ENCODE peak calls at places on chromosomes 3 and 15, in four cellular contexts. R is A549, H is WTC11, E is H1. M is an unnamed sample.

GRCh38 chr15:50149090-50149489 is 30.1 kb upstream of the ATP8B4 start:
- DNase-seq in E (no peak), R (no peak), H (no peak), M (no peak)

GRCh38 chr15:40762919-40763800 is 708 bp upstream of the GCHFR start:
- DNase-seq in R (no peak), H (peak), E (no peak), M (peak)

GRCh38 chr15:66823601-66824000 is 121.6 kb downstream of the SMAD6 start:
- DNase-seq in H (no peak), R (no peak), E (no peak), M (no peak)

GRCh38 chr3:58116161-58116955 is 94.4 kb downstream of the DNASE1L3 start:
- DNase-seq in E (no peak), H (no peak), R (no peak), M (no peak)

GRCh38 chr3:132038198-132038825 is 3.5 kb upstream of the CPNE4 start:
- DNase-seq in E (no peak), R (peak), H (no peak), M (peak)

GRCh38 chr3:52112056-52112455 is 42.2 kb downstream of the POC1A start:
- DNase-seq in E (no peak), H (no peak), R (no peak), M (no peak)

GRCh38 chr3:30600572-30600971 is 5.8 kb upstream of the TGFBR2 start:
- DNase-seq in R (no peak), E (no peak), H (no peak), M (no peak)

GRCh38 chr15:91132079-91132478 is 32.0 kb downstream of the SV2B start:
- DNase-seq in R (no peak), H (no peak), E (no peak), M (no peak)

GRCh38 chr3:40912461-40912860 is 286.8 kb upstream of the CTNNB1 start:
- DNase-seq in E (no peak), R (no peak), H (no peak), M (no peak)

GRCh38 chr15:39598958-39599845 is 18.3 kb downstream of the THBS1 start:
- DNase-seq in E (no peak), R (no peak), H (no peak), M (no peak)

GRCh38 chr3:110731148-110731547 is 340.5 kb upstream of the NECTIN3 start:
- DNase-seq in E (no peak), H (no peak), R (no peak), M (no peak)

GRCh38 chr3:185250247-185250646 is 3.6 kb downstream of the EHHADH start:
- DNase-seq in E (no peak), R (no peak), H (no peak), M (no peak)

GRCh38 chr3:65894679-65895078 is 144.0 kb downstream of the MAGI1 start:
- DNase-seq in E (no peak), H (no peak), R (no peak), M (no peak)

GRCh38 chr3:134754768-134755559 is 40.1 kb upstream of the EPHB1 start:
- DNase-seq in R (peak), E (peak), H (peak), M (peak)

GRCh38 chr15:72939855-72940631 is 112.2 kb upstream of the NEO1 start:
- DNase-seq in E (no peak), H (no peak), R (no peak), M (no peak)

GRCh38 chr3:72359743-72360142 is 488.5 kb downstream of the SHQ1 start:
- DNase-seq in E (no peak), H (no peak), R (no peak), M (no peak)

GRCh38 chr3:46913644-46914043 is 36.1 kb downstream of the PTH1R start:
- DNase-seq in H (no peak), R (no peak), E (no peak), M (peak)

GRCh38 chr15:53446376-53446775 is 313.1 kb downstream of the WDR72 start:
- DNase-seq in R (no peak), H (no peak), E (no peak), M (no peak)

GRCh38 chr3:52520716-52521487 is 12.8 kb downstream of the NT5DC2 start:
- DNase-seq in E (no peak), H (no peak), R (no peak), M (no peak)

GRCh38 chr3:136957751-136958288 is at the start of gene IL20RB:
- DNase-seq in E (peak), R (no peak), H (peak), M (peak)
- TF ChIP-seq USF2 in E (no peak), R (no peak), H (no peak), M (no peak)

GRCh38 chr15:38128389-38128788 is 124.2 kb upstream of the SPRED1 start:
- DNase-seq in H (no peak), R (no peak), E (no peak), M (no peak)
- TF ChIP-seq JUN in H (no peak), R (no peak), E (no peak), M (no peak)

GRCh38 chr3:14222457-14222856 is 43.8 kb downstream of the LSM3 start:
- DNase-seq in R (no peak), H (no peak), E (no peak), M (no peak)

GRCh38 chr3:14220933-14221332 is 42.3 kb downstream of the LSM3 start:
- DNase-seq in E (no peak), H (no peak), R (no peak), M (no peak)

GRCh38 chr3:14222900-14223594 is 44.4 kb downstream of the LSM3 start:
- DNase-seq in H (no peak), E (no peak), R (no peak), M (no peak)

GRCh38 chr3:14223595-14223994 is 45.0 kb downstream of the LSM3 start:
- DNase-seq in R (no peak), H (no peak), E (no peak), M (no peak)

DNA sequence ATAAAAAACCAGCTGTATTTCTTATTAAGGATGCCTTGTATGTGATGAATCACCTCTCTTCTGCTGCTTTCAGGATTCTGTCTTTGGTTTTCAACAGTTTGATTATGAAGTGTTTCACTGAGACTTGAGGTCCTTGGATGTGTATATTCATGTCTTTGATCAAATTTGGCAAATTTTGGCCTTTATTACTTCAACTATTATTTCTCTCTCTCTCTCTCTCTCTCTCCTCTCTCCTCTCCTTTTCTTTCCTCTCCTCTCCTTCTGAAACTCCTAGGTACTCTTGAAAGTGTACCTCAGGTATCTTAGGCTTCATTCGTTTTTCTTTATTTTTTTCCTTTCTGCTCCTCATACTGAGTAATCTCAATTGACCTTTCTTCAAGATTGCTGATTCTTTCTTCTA is 43.3 kb downstream of the LSM3 start:
- DNase-seq in R (no peak), E (no peak), H (no peak), M (no peak)
- TF ChIP-seq USF2 in R (no peak), E (no peak), H (no peak), M (no peak)

DNA sequence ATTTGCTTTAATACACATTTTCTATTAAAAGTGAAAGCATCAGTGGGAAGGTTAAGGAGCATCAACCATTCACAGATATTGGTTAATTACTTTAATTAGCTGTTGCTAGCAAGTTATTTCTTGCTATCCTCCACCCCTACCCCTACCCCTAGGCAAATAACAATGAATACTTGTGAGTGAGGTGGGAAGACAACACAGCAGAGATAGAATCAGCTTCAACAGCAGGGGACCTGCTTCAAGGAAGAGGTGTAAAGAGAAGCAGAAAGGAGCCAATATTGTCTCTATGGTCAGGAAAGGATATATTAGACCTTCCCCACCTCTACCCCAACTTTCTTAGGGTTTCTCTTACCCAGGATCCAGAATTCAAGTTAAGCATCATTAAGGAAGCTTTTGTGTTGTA is 149.4 kb downstream of the SNRK start:
- DNase-seq in R (no peak), E (no peak), H (no peak), M (no peak)
- TF ChIP-seq JUN in R (no peak), E (no peak), H (no peak), M (no peak)

GRCh38 chr15:46848704-46849103 is 868.6 kb upstream of the SEMA6D start:
- DNase-seq in E (no peak), H (no peak), R (no peak), M (no peak)
- TF ChIP-seq USF2 in E (no peak), H (no peak), R (no peak), M (no peak)

DNA sequence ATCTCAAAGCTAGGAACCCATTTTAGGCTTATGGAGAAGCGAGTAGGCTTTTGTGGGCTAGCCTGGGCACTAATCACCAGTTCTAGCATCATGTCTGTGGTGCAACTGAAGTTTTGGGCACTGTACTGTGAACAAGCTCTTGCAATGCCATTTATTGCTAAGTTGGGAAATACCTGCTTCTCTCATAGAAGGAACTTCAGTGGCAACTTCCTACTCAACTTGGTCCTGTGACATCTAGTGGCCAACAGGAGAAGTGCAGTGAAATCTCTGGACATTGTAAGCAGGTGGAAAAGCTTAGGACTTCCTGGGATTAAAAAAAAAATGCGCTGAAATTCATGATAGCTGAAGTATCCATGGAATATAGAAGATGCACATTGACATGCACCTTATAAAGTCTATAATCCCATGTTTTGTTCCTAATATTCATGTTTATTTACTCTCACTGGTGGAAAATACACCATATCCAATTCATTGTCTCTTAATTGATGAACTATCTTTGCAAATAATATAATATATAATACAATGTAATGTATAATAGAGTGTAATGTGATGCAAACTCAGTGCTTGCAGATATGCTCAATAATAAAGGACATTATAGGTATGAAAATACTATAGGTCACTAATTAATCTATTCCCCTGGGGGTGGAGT is 6.5 kb upstream of the ALDH1A3 start:
- DNase-seq in R (peak), H (peak), E (no peak), M (peak)
- TF ChIP-seq JUN in R (no peak), H (no peak), E (no peak), M (no peak)

GRCh38 chr15:65395567-65396185 is 17.9 kb upstream of the IGDCC3 start:
- DNase-seq in E (no peak), H (peak), R (no peak), M (no peak)

GRCh38 chr15:65393557-65393956 is 15.8 kb upstream of the IGDCC3 start:
- DNase-seq in E (no peak), R (no peak), H (no peak), M (no peak)

GRCh38 chr15:65394936-65395335 is 17.1 kb upstream of the IGDCC3 start:
- DNase-seq in R (no peak), E (no peak), H (no peak), M (no peak)

GRCh38 chr15:65393091-65393490 is 15.3 kb upstream of the IGDCC3 start:
- DNase-seq in H (no peak), R (no peak), E (no peak), M (no peak)

DNA sequence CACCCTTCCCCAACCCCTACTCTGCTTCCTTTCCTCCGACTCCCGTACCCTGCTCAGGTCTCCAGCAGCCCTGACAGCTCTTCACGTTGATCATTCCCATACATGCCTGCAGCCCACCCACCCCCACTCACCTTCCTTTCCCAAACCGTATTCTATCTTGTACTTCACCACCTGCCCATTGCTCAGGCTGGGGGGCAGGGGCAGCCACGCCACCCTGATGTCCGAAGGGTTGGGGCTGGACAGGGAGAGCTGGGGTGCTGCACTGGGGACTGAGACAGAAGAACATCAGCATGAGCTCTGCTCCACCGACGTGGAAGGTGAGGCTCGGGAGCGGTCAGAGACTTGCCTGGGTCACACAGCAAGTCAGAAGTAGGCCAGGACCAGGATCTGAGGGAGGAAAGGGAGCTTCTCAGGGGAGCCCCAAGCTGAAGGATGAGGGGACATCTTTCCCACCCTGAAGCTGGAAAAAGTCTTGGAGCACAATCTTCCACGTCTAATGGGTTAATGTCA is 16.5 kb upstream of the IGDCC3 start:
- DNase-seq in H (no peak), R (no peak), E (no peak), M (no peak)
- TF ChIP-seq USF2 in H (no peak), R (no peak), E (no peak), M (no peak)

GRCh38 chr3:197373096-197373495 is 74.7 kb upstream of the DLG1 start:
- DNase-seq in H (no peak), R (no peak), E (no peak), M (no peak)

GRCh38 chr3:197371521-197372075 is 73.2 kb upstream of the DLG1 start:
- DNase-seq in H (no peak), R (no peak), E (no peak), M (no peak)

GRCh38 chr3:197369545-197369944 is 71.1 kb upstream of the DLG1 start:
- DNase-seq in R (no peak), E (no peak), H (no peak), M (no peak)

GRCh38 chr3:197374951-197375560 is 76.6 kb upstream of the DLG1 start:
- DNase-seq in R (no peak), H (no peak), E (no peak), M (no peak)

DNA sequence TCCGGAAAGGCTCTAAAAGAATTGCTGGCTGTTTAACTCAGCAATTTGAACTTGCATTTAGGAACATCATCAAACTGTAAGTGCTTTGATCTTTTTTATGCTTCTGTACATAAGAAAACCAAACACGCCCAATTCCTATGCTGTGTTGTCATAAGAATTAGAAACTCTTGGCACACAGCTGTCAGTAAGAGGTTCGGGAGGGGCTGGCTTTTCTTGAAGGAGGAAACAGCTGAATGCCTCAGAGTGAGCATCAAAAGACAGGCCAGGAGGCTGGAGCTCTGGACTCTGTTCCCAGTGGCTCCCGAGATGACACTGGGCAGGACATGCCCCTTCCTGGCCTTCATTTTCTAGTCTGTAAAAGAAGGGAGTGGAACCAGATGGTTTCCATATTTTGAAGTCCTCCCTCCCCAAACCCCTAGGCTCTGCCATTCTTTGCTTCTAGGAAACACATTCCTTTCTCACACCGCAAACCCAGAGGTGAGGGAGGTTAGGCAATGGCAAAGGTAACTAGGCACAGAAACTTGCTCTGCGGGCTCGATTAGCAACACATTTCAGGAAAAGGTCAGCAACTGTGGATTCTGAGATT is 73.8 kb upstream of the DLG1 start:
- DNase-seq in R (no peak), H (no peak), E (no peak), M (no peak)
- TF ChIP-seq JUN in R (no peak), H (no peak), E (no peak), M (no peak)

GRCh38 chr3:45889278-45889833 is 3.0 kb downstream of the CCR9 start:
- DNase-seq in H (no peak), E (no peak), R (no peak), M (no peak)

GRCh38 chr3:45887759-45888511 is 1.6 kb downstream of the CCR9 start:
- DNase-seq in E (no peak), H (no peak), R (no peak), M (no peak)

GRCh38 chr3:45892161-45892560 is 5.8 kb downstream of the CCR9 start:
- DNase-seq in H (no peak), R (no peak), E (no peak), M (no peak)

GRCh38 chr3:45887285-45887684 is 942 bp downstream of the CCR9 start:
- DNase-seq in H (no peak), R (no peak), E (no peak), M (no peak)

DNA sequence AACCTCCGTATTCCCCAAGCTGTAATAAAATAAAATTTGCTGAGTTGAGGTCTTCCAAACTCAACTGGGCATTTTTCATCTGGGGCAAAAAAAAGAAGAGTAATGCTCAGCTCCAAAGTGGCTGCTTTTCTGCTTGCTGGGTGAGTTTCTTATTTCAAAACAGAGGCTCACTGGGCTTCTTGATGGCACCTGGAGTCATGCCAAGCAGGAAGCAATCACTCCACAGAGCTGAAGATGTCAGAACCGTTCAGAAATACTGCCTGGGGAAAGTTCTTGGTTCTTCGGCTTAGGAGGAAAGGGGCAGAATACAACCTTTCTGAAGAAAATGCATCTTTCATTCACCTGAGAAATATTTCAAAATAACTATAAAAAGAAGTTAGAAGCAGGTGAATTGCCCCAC is 4.1 kb downstream of the CCR9 start:
- DNase-seq in E (no peak), R (no peak), H (no peak), M (no peak)
- TF ChIP-seq USF2 in E (no peak), R (no peak), H (no peak), M (no peak)

M was measured in K562.